ENCODE peak calls at places on chromosomes 3 and 15, in seven cellular contexts. A is fibroblast of the conjunctiva; L is activated CD8-positive, alpha-beta memory T cell treated with anti-CD3 and anti-CD28 coated beads for 24 hours; E is stimulated activated CD8-positive, alpha-beta memory T cell treated with anti-CD3 and anti-CD28 coated beads, Interleukin-15, amount 100 ng/mL, for 24 hours; G is occipital lobe; Y is dorsolateral prefrontal cortex; B is GM23248. X is an unnamed sample.

GRCh38 chr3:39990532-39990931 is 181.1 kb downstream of the MYRIP start:
- DNase-seq in A (peak), L (no peak), E (no peak), G (no peak), Y (no peak), B (peak), X (no peak)

GRCh38 chr3:52848617-52849016 is 13.8 kb upstream of the MUSTN1 start:
- DNase-seq in A (peak), L (no peak), E (no peak), G (no peak), Y (peak), B (peak), X (no peak)

GRCh38 chr3:177793451-177793850 is 596.2 kb upstream of the TBL1XR1 start:
- DNase-seq in A (no peak), L (no peak), E (no peak), G (no peak), Y (no peak), B (no peak), X (no peak)

GRCh38 chr3:61564405-61565059 is 3.2 kb downstream of the PTPRG start:
- DNase-seq in A (peak), L (no peak), E (no peak), G (peak), Y (peak), B (peak), X (peak)

GRCh38 chr3:9147896-9148267 is 101.6 kb downstream of the SRGAP3 start:
- DNase-seq in A (no peak), L (no peak), E (no peak), G (peak), Y (no peak), B (no peak), X (no peak)

GRCh38 chr3:190883141-190883540 is 20.6 kb upstream of the GMNC start:
- DNase-seq in A (no peak), L (no peak), E (no peak), G (no peak), Y (no peak), B (no peak), X (no peak)

GRCh38 chr3:159945930-159946329 is 42.7 kb upstream of the IL12A start:
- DNase-seq in A (no peak), L (no peak), E (no peak), G (no peak), Y (no peak), B (no peak), X (no peak)

GRCh38 chr3:103992469-103992868 is 1374.2 kb upstream of the ALCAM start:
- DNase-seq in A (no peak), L (no peak), E (no peak), G (no peak), Y (no peak), B (no peak), X (no peak)

GRCh38 chr3:192571197-192571791 is 156.0 kb downstream of the FGF12 start:
- DNase-seq in A (peak), L (no peak), E (no peak), G (peak), Y (peak), B (peak), X (peak)

GRCh38 chr3:193488741-193489140 is 66.0 kb downstream of the ATP13A4 start:
- DNase-seq in A (no peak), L (no peak), E (no peak), G (no peak), Y (no peak), B (no peak), X (no peak)

GRCh38 chr15:43859546-43859945 is 32.7 kb downstream of the WDR76 start:
- DNase-seq in A (no peak), L (no peak), E (no peak), G (no peak), Y (no peak), B (no peak), X (no peak)

GRCh38 chr3:54570008-54570407 is 357.9 kb downstream of the LRTM1 start:
- DNase-seq in A (no peak), L (no peak), E (no peak), G (no peak), Y (no peak), B (no peak), X (no peak)

GRCh38 chr3:131630117-131630516 is 127.3 kb upstream of the MRPL3 start:
- DNase-seq in A (no peak), L (no peak), E (no peak), G (no peak), Y (no peak), B (peak), X (no peak)

GRCh38 chr15:60376677-60377095 is 21.1 kb downstream of the ANXA2 start:
- DNase-seq in A (no peak), L (no peak), E (no peak), G (no peak), Y (no peak), B (peak), X (no peak)

GRCh38 chr3:53890726-53891499 is 746 bp downstream of the SELENOK start:
- DNase-seq in A (no peak), L (no peak), E (no peak), G (no peak), Y (peak), B (peak), X (peak)

GRCh38 chr3:127908202-127908601 is 6.8 kb upstream of the KBTBD12 start:
- DNase-seq in A (no peak), L (no peak), E (no peak), G (no peak), Y (no peak), B (no peak), X (no peak)